ENCODE peak calls at places on chromosomes 5 and 9, in five cellular contexts. One of them, this sample, is unnamed.

GRCh38 chr5:150377964-150378694 is 20.6 kb downstream of the TCOF1 start:
- DNase-seq in HT-29: no peak
- DNase-seq in cardiac fibroblast: peak; percentile 89
- DNase-seq in AG10803: peak; percentile 98
- DNase-seq in colonic mucosa: no peak
- DNase-seq in this sample: peak; percentile 50

GRCh38 chr9:103364753-103365152 is 369.6 kb downstream of the CYLC2 start:
- DNase-seq in HT-29: no peak
- DNase-seq in AG10803: peak; percentile 0
- DNase-seq in colonic mucosa: no peak
- DNase-seq in cardiac fibroblast: peak; percentile 62
- DNase-seq in this sample: peak; percentile 94

GRCh38 chr5:179915406-179915935 is 7.8 kb upstream of the TBC1D9B start:
- DNase-seq in cardiac fibroblast: no peak
- DNase-seq in HT-29: no peak
- DNase-seq in colonic mucosa: no peak
- DNase-seq in AG10803: no peak
- DNase-seq in this sample: no peak

GRCh38 chr5:71924980-71925379 is 182.3 kb upstream of the MAP1B start:
- DNase-seq in cardiac fibroblast: peak; percentile 69
- DNase-seq in colonic mucosa: no peak
- DNase-seq in HT-29: peak; percentile 40
- DNase-seq in AG10803: peak; percentile 68
- DNase-seq in this sample: no peak

GRCh38 chr9:126621056-126621918 is 7.6 kb downstream of the LMX1B start:
- DNase-seq in cardiac fibroblast: no peak
- DNase-seq in AG10803: no peak
- DNase-seq in colonic mucosa: no peak
- DNase-seq in HT-29: no peak
- DNase-seq in this sample: no peak

GRCh38 chr5:57745029-57745428 is 262.4 kb upstream of the ACTBL2 start:
- DNase-seq in HT-29: no peak
- DNase-seq in colonic mucosa: no peak
- DNase-seq in cardiac fibroblast: no peak
- DNase-seq in AG10803: no peak
- DNase-seq in this sample: no peak

GRCh38 chr5:54581831-54582548 is 64.4 kb downstream of the SNX18 start:
- DNase-seq in HT-29: no peak
- DNase-seq in AG10803: peak; percentile 88
- DNase-seq in cardiac fibroblast: peak; percentile 78
- DNase-seq in colonic mucosa: no peak
- DNase-seq in this sample: no peak

GRCh38 chr9:90124961-90125360 is 517.7 kb downstream of the DIRAS2 start:
- DNase-seq in HT-29: no peak
- DNase-seq in cardiac fibroblast: no peak
- DNase-seq in colonic mucosa: no peak
- DNase-seq in AG10803: peak; percentile 88
- DNase-seq in this sample: no peak

GRCh38 chr5:168964182-168964581 is 336.8 kb downstream of the SLIT3 start:
- DNase-seq in colonic mucosa: no peak
- DNase-seq in AG10803: no peak
- DNase-seq in cardiac fibroblast: no peak
- DNase-seq in HT-29: no peak
- DNase-seq in this sample: no peak

GRCh38 chr5:16602182-16602581 is 14.6 kb downstream of the RETREG1 start:
- DNase-seq in cardiac fibroblast: no peak
- DNase-seq in HT-29: no peak
- DNase-seq in colonic mucosa: no peak
- DNase-seq in AG10803: no peak
- DNase-seq in this sample: no peak

GRCh38 chr9:33443047-33443446 is 4.3 kb downstream of the AQP3 start:
- DNase-seq in AG10803: no peak
- DNase-seq in colonic mucosa: no peak
- DNase-seq in HT-29: no peak
- DNase-seq in cardiac fibroblast: peak; percentile 78
- DNase-seq in this sample: no peak

GRCh38 chr5:103461223-103461622 is 101.4 kb downstream of the NUDT12 start:
- DNase-seq in AG10803: peak; percentile 90
- DNase-seq in HT-29: no peak
- DNase-seq in colonic mucosa: no peak
- DNase-seq in cardiac fibroblast: peak; percentile 35
- DNase-seq in this sample: peak; percentile 56